ENCODE peak calls at places on chromosome 15, in four cellular contexts. One of them, this sample, is unnamed. For H3K4me1, the result is how much of the 10 kb centered on the place peaks cover.

GRCh38 chr15:80931721-80932609 is 57.7 kb downstream of the MESD start:
- DNase-seq in K562: no peak
- DNase-seq in pancreas: no peak
- DNase-seq in IMR-90: no peak
- DNase-seq in this sample: no peak

GRCh38 chr15:25065286-25065685 is 110.5 kb downstream of the SNRPN start:
- DNase-seq in pancreas: no peak
- DNase-seq in IMR-90: no peak
- DNase-seq in K562: no peak
- DNase-seq in this sample: no peak

GRCh38 chr15:71352765-71353164 is 237.5 kb downstream of the THSD4 start:
- DNase-seq in pancreas: no peak
- DNase-seq in IMR-90: no peak
- DNase-seq in K562: no peak
- DNase-seq in this sample: no peak

GRCh38 chr15:40991355-40991754 is 38.1 kb downstream of the CHAC1 start:
- DNase-seq in pancreas: no peak
- DNase-seq in K562: no peak
- DNase-seq in IMR-90: no peak
- DNase-seq in this sample: no peak

GRCh38 chr15:65395567-65396185 is 17.9 kb upstream of the IGDCC3 start:
- DNase-seq in pancreas: no peak
- DNase-seq in IMR-90: no peak
- DNase-seq in K562: no peak
- DNase-seq in this sample: no peak

GRCh38 chr15:90095521-90095959 is 6.7 kb downstream of the IDH2 start:
- DNase-seq in K562: no peak
- DNase-seq in IMR-90: no peak
- DNase-seq in pancreas: peak
- DNase-seq in this sample: no peak

GRCh38 chr15:71194286-71194685 is 79.0 kb downstream of the THSD4 start:
- DNase-seq in K562: no peak
- DNase-seq in pancreas: no peak
- DNase-seq in IMR-90: no peak
- DNase-seq in this sample: no peak

GRCh38 chr15:39585871-39586301 is 5.0 kb downstream of the THBS1 start:
- DNase-seq in IMR-90: no peak
- DNase-seq in K562: no peak
- DNase-seq in pancreas: no peak
- DNase-seq in this sample: no peak

GRCh38 chr15:68371160-68371559 is 60.8 kb downstream of the ITGA11 start:
- DNase-seq in K562: no peak
- DNase-seq in pancreas: no peak
- DNase-seq in IMR-90: no peak
- DNase-seq in this sample: no peak

GRCh38 chr15:99951471-99951870 is 218.2 kb upstream of the LYSMD4 start:
- DNase-seq in K562: no peak
- DNase-seq in IMR-90: no peak
- DNase-seq in pancreas: no peak
- DNase-seq in this sample: no peak

GRCh38 chr15:57158589-57158988 is 217.7 kb upstream of the CGNL1 start:
- DNase-seq in pancreas: no peak
- DNase-seq in K562: no peak
- DNase-seq in IMR-90: peak
- DNase-seq in this sample: no peak

GRCh38 chr15:72835289-72835890 is 51.8 kb upstream of the ADPGK start:
- DNase-seq in K562: peak
- DNase-seq in IMR-90: no peak
- DNase-seq in pancreas: no peak
- DNase-seq in this sample: no peak

GRCh38 chr15:69305204-69305931 is 6.7 kb downstream of the PAQR5 start:
- DNase-seq in pancreas: no peak
- DNase-seq in IMR-90: peak
- DNase-seq in K562: peak
- DNase-seq in this sample: no peak

GRCh38 chr15:52349062-52349700 is 53.6 kb upstream of the MYO5C start:
- DNase-seq in K562: no peak
- DNase-seq in IMR-90: peak
- DNase-seq in pancreas: no peak
- DNase-seq in this sample: no peak

GRCh38 chr15:75446146-75446545 is 5.3 kb downstream of the SIN3A start:
- DNase-seq in IMR-90: no peak
- DNase-seq in pancreas: no peak
- DNase-seq in K562: no peak
- DNase-seq in this sample: no peak

GRCh38 chr15:45091161-45091560 is 22.8 kb downstream of the DUOX2 start:
- DNase-seq in pancreas: no peak
- DNase-seq in K562: peak
- DNase-seq in IMR-90: peak
- DNase-seq in this sample: peak

GRCh38 chr15:36590838-36591237 is 11.4 kb downstream of the CDIN1 start:
- DNase-seq in IMR-90: peak
- DNase-seq in K562: no peak
- DNase-seq in pancreas: no peak
- DNase-seq in this sample: no peak

GRCh38 chr15:36066757-36067156 is 512.7 kb upstream of the CDIN1 start:
- DNase-seq in K562: no peak
- DNase-seq in pancreas: no peak
- DNase-seq in IMR-90: no peak
- DNase-seq in this sample: no peak

GRCh38 chr15:74657846-74658245 is 38.0 kb downstream of the EDC3 start:
- DNase-seq in K562: peak
- DNase-seq in pancreas: no peak
- DNase-seq in IMR-90: peak
- DNase-seq in this sample: no peak

GRCh38 chr15:80645494-80646065 is 49.5 kb upstream of the ABHD17C start:
- DNase-seq in IMR-90: peak
- DNase-seq in K562: no peak
- DNase-seq in pancreas: no peak
- DNase-seq in this sample: no peak

GRCh38 chr15:74397239-74398068 is 30.0 kb upstream of the CYP11A1 start:
- DNase-seq in K562: no peak
- DNase-seq in IMR-90: no peak
- DNase-seq in pancreas: no peak
- DNase-seq in this sample: no peak

GRCh38 chr15:41291065-41291631 is 41.2 kb downstream of the OIP5 start:
- DNase-seq in pancreas: no peak
- DNase-seq in K562: no peak
- DNase-seq in IMR-90: no peak
- DNase-seq in this sample: no peak

GRCh38 chr15:84714816-84715215 is 1.1 kb downstream of the SEC11A start:
- DNase-seq in K562: no peak
- DNase-seq in IMR-90: no peak
- DNase-seq in pancreas: no peak
- DNase-seq in this sample: no peak

GRCh38 chr15:85551221-85551832 is 170.9 kb downstream of the AKAP13 start:
- DNase-seq in pancreas: no peak
- DNase-seq in K562: no peak
- DNase-seq in IMR-90: peak
- DNase-seq in this sample: peak

GRCh38 chr15:42921049-42921731 is 612 bp upstream of the TTBK2 start:
- DNase-seq in IMR-90: peak
- DNase-seq in K562: no peak
- DNase-seq in pancreas: peak
- DNase-seq in this sample: peak

GRCh38 chr15:33612721-33613304 is 302.0 kb downstream of the RYR3 start:
- DNase-seq in IMR-90: no peak
- DNase-seq in pancreas: no peak
- DNase-seq in K562: no peak
- DNase-seq in this sample: no peak

GRCh38 chr15:98111806-98112205 is 151.3 kb downstream of the ARRDC4 start:
- DNase-seq in IMR-90: no peak
- DNase-seq in K562: no peak
- DNase-seq in pancreas: no peak
- DNase-seq in this sample: no peak

DNA sequence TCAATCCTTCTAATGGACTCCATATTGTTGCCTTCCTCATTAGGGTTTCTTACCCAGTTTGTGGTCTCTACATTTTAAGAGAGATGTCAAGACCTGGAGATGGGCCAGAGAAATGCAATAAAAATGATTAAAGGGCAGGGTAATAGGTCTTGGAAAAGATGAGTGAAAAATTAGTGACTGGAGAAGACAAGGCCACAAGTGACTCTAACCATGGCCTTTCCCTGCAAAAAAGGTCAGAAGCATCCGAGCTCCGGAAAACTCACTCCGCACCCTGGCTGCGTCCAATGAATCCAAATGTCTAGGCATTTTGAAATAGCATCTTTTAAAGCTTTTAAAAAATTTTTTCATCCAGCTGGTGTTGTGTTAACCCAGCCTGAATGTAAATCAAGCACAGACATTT is 152.9 kb downstream of the ARRDC4 start:
- DNase-seq in pancreas: no peak
- DNase-seq in IMR-90: no peak
- DNase-seq in K562: no peak
- DNase-seq in this sample: no peak
- H3K4me1 ChIP-seq in pancreas: under half
- H3K4me1 ChIP-seq in IMR-90: under half
- H3K4me1 ChIP-seq in K562: under half
- H3K4me1 ChIP-seq in this sample: under half

DNA sequence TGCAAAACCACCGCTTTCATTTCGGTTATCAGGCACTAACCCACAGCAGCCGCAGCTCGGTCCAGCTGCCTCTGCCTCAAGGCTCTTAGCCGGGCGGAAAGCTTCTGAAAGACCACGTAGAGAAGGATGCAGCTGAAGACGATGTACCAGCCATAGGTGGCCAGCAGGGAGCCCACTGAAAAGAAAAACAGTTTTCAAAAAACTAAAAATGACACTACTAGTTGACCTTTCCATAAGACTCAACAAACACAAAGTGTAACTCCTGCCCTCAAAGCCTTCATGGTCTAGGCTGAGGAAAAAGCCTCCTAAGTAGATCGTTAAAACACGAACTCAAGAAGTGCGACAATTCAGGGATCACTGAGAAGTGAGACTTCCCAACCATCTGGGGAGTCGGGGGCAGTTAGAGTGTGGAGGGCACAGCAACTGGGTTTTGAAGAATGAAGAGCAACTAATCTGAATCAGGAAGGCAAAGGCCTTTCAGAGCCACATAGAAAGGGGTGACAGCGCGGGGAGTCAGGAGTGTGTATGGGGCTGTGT is 716 bp downstream of the SELENOS start:
- DNase-seq in IMR-90: peak
- DNase-seq in pancreas: no peak
- DNase-seq in K562: peak
- DNase-seq in this sample: peak
- TF ChIP-seq CTCF in IMR-90: peak
- TF ChIP-seq CTCF in pancreas: no peak
- TF ChIP-seq CTCF in K562: peak
- TF ChIP-seq CTCF in this sample: peak

DNA sequence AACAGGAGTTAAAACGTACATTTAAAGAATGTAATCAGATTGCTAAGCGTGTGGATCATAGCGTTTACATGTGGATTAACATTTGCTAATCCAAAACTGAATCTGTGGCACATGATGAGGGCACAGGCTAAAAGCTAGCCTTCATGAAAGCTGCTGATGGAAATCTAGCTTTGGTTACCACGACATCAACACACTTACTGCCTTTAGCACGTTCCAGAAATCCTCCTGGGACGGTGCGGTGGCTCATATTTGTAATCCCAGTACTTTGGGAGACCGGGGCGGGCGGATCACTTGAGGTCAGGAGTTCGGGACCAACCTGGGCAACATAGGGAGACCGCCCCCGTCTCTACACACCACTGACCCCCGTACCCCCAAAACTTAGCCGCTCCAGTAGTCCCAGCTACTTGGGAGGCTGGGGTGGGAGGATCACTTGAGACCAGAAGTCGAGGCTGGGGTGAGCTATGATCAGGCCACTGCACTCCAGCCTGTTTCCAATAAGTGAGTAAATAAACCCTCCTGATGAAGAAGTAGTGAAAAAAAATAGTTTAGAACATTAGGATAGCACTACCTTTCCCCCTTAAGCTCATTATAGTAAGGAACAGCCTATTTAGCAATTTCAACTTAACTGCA is 1.2 kb upstream of the PRTG start:
- DNase-seq in pancreas: no peak
- DNase-seq in IMR-90: no peak
- DNase-seq in K562: no peak
- DNase-seq in this sample: no peak
- H3K4me3 ChIP-seq in pancreas: no peak
- H3K4me3 ChIP-seq in IMR-90: no peak
- H3K4me3 ChIP-seq in K562: no peak
- H3K4me3 ChIP-seq in this sample: peak

GRCh38 chr15:48936666-48937065 is 27.1 kb downstream of the SHC4 start:
- DNase-seq in K562: no peak
- DNase-seq in pancreas: no peak
- DNase-seq in IMR-90: peak
- DNase-seq in this sample: no peak
- H3K4me1 ChIP-seq in K562: under half
- H3K4me1 ChIP-seq in pancreas: under half
- H3K4me1 ChIP-seq in IMR-90: under half
- H3K4me1 ChIP-seq in this sample: under half

GRCh38 chr15:59762558-59762957 is 73.4 kb upstream of the BNIP2 start:
- DNase-seq in pancreas: no peak
- DNase-seq in K562: no peak
- DNase-seq in IMR-90: no peak
- DNase-seq in this sample: no peak
- TF ChIP-seq CTCF in pancreas: no peak
- TF ChIP-seq CTCF in K562: no peak
- TF ChIP-seq CTCF in IMR-90: no peak
- TF ChIP-seq CTCF in this sample: no peak

GRCh38 chr15:88255109-88255495 is 1.4 kb downstream of the NTRK3 start:
- DNase-seq in K562: no peak
- DNase-seq in pancreas: no peak
- DNase-seq in IMR-90: no peak
- DNase-seq in this sample: no peak
- H3K4me3 ChIP-seq in K562: no peak
- H3K4me3 ChIP-seq in pancreas: no peak
- H3K4me3 ChIP-seq in IMR-90: no peak
- H3K4me3 ChIP-seq in this sample: no peak

DNA sequence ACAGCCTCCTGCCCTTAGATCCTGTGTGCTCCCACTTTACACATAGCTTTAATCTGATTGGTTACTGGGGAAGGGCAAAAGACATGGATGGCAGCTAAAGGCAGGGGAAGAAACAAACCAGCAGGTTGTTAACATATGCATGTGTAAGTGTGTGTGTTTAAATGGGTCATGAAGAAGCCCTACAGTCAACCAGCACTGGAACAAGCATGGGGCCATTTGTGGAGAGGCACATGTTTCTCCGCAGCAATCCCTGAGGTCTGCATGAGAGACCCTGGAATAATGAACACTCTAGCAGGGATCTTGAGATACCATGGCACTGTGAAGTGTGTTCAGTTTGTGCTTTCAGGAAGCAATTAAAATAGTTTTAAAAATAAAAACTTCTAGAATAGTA is 6.0 kb downstream of the KLF13 start:
- DNase-seq in IMR-90: no peak
- DNase-seq in K562: no peak
- DNase-seq in pancreas: no peak
- DNase-seq in this sample: no peak
- H3K4me1 ChIP-seq in IMR-90: under half
- H3K4me1 ChIP-seq in K562: under half
- H3K4me1 ChIP-seq in pancreas: half or more
- H3K4me1 ChIP-seq in this sample: under half

GRCh38 chr15:29740692-29741311 is 81.5 kb downstream of the TJP1 start:
- DNase-seq in pancreas: no peak
- DNase-seq in IMR-90: no peak
- DNase-seq in K562: no peak
- DNase-seq in this sample: peak
- TF ChIP-seq CTCF in pancreas: no peak
- TF ChIP-seq CTCF in IMR-90: no peak
- TF ChIP-seq CTCF in K562: no peak
- TF ChIP-seq CTCF in this sample: no peak

GRCh38 chr15:93070136-93070535 is 18.9 kb downstream of the RGMA start:
- DNase-seq in K562: no peak
- DNase-seq in pancreas: no peak
- DNase-seq in IMR-90: no peak
- DNase-seq in this sample: no peak
- H3K4me3 ChIP-seq in K562: no peak
- H3K4me3 ChIP-seq in pancreas: peak
- H3K4me3 ChIP-seq in IMR-90: no peak
- H3K4me3 ChIP-seq in this sample: no peak